ENCODE peak calls at places on chromosomes 6 and 20, in seven cellular contexts. One of them, this sample, is unnamed.

GRCh38 chr6:130033999-130034814 is 15.8 kb downstream of the L3MBTL3 start:
- DNase-seq in GM23338: no peak
- DNase-seq in neural progenitor cell: no peak
- DNase-seq in GM12878: no peak
- DNase-seq in HepG2: no peak
- DNase-seq in OCI-LY7: no peak
- DNase-seq in fibroblast of lung: peak
- DNase-seq in this sample: peak

GRCh38 chr6:11909696-11910132 is 102.4 kb upstream of the HIVEP1 start:
- DNase-seq in GM23338: no peak
- DNase-seq in neural progenitor cell: no peak
- DNase-seq in GM12878: no peak
- DNase-seq in HepG2: no peak
- DNase-seq in OCI-LY7: no peak
- DNase-seq in fibroblast of lung: peak
- DNase-seq in this sample: peak

GRCh38 chr20:37446286-37447032 is 74.6 kb upstream of the NNAT start:
- DNase-seq in GM23338: no peak
- DNase-seq in neural progenitor cell: no peak
- DNase-seq in GM12878: no peak
- DNase-seq in HepG2: no peak
- DNase-seq in OCI-LY7: no peak
- DNase-seq in fibroblast of lung: no peak
- DNase-seq in this sample: no peak

GRCh38 chr6:149136273-149136912 is 181.1 kb upstream of the TAB2 start:
- DNase-seq in GM23338: no peak
- DNase-seq in neural progenitor cell: no peak
- DNase-seq in GM12878: no peak
- DNase-seq in HepG2: no peak
- DNase-seq in OCI-LY7: no peak
- DNase-seq in fibroblast of lung: no peak
- DNase-seq in this sample: no peak

GRCh38 chr6:70980800-70981199 is 23.9 kb upstream of the B3GAT2 start:
- DNase-seq in GM23338: no peak
- DNase-seq in neural progenitor cell: no peak
- DNase-seq in GM12878: no peak
- DNase-seq in HepG2: no peak
- DNase-seq in OCI-LY7: no peak
- DNase-seq in fibroblast of lung: no peak
- DNase-seq in this sample: no peak

GRCh38 chr6:170166511-170167122 is 124.3 kb downstream of the DLL1 start:
- DNase-seq in GM23338: no peak
- DNase-seq in neural progenitor cell: no peak
- DNase-seq in GM12878: no peak
- DNase-seq in HepG2: no peak
- DNase-seq in OCI-LY7: no peak
- DNase-seq in fibroblast of lung: no peak
- DNase-seq in this sample: no peak

GRCh38 chr6:29762781-29763214 is 39.6 kb downstream of the HLA-F start:
- DNase-seq in GM23338: no peak
- DNase-seq in neural progenitor cell: no peak
- DNase-seq in GM12878: no peak
- DNase-seq in HepG2: no peak
- DNase-seq in OCI-LY7: no peak
- DNase-seq in fibroblast of lung: no peak
- DNase-seq in this sample: peak

GRCh38 chr6:110421749-110422443 is 6.5 kb upstream of the DDO start:
- DNase-seq in GM23338: no peak
- DNase-seq in neural progenitor cell: no peak
- DNase-seq in GM12878: no peak
- DNase-seq in HepG2: no peak
- DNase-seq in OCI-LY7: no peak
- DNase-seq in fibroblast of lung: no peak
- DNase-seq in this sample: no peak

GRCh38 chr20:53163486-53163885 is 191.3 kb downstream of the TSHZ2 start:
- DNase-seq in GM23338: no peak
- DNase-seq in neural progenitor cell: no peak
- DNase-seq in GM12878: no peak
- DNase-seq in HepG2: no peak
- DNase-seq in OCI-LY7: no peak
- DNase-seq in fibroblast of lung: peak
- DNase-seq in this sample: peak

GRCh38 chr6:35907750-35908149 is 13.1 kb downstream of the SRPK1 start:
- DNase-seq in GM23338: no peak
- DNase-seq in neural progenitor cell: no peak
- DNase-seq in GM12878: no peak
- DNase-seq in HepG2: no peak
- DNase-seq in OCI-LY7: no peak
- DNase-seq in fibroblast of lung: no peak
- DNase-seq in this sample: no peak

GRCh38 chr20:57659789-57660509 is 39.7 kb upstream of the ZBP1 start:
- DNase-seq in GM23338: no peak
- DNase-seq in neural progenitor cell: no peak
- DNase-seq in GM12878: no peak
- DNase-seq in HepG2: no peak
- DNase-seq in OCI-LY7: no peak
- DNase-seq in fibroblast of lung: no peak
- DNase-seq in this sample: no peak

GRCh38 chr20:10129749-10130148 is 88.9 kb upstream of the SNAP25 start:
- DNase-seq in GM23338: no peak
- DNase-seq in neural progenitor cell: no peak
- DNase-seq in GM12878: no peak
- DNase-seq in HepG2: no peak
- DNase-seq in OCI-LY7: no peak
- DNase-seq in fibroblast of lung: no peak
- DNase-seq in this sample: no peak

GRCh38 chr6:21804941-21805610 is 211.5 kb downstream of the SOX4 start:
- DNase-seq in GM23338: no peak
- DNase-seq in neural progenitor cell: no peak
- DNase-seq in GM12878: no peak
- DNase-seq in HepG2: no peak
- DNase-seq in OCI-LY7: no peak
- DNase-seq in fibroblast of lung: peak
- DNase-seq in this sample: no peak

GRCh38 chr20:34680586-34680985 is 3.7 kb upstream of the PIGU start:
- DNase-seq in GM23338: no peak
- DNase-seq in neural progenitor cell: no peak
- DNase-seq in GM12878: no peak
- DNase-seq in HepG2: no peak
- DNase-seq in OCI-LY7: peak
- DNase-seq in fibroblast of lung: no peak
- DNase-seq in this sample: no peak

GRCh38 chr6:21342496-21342895 is 251.1 kb upstream of the SOX4 start:
- DNase-seq in GM23338: no peak
- DNase-seq in neural progenitor cell: no peak
- DNase-seq in GM12878: no peak
- DNase-seq in HepG2: no peak
- DNase-seq in OCI-LY7: no peak
- DNase-seq in fibroblast of lung: no peak
- DNase-seq in this sample: no peak

GRCh38 chr20:5061209-5061608 is 58.5 kb downstream of the PCNA start:
- DNase-seq in GM23338: peak
- DNase-seq in neural progenitor cell: no peak
- DNase-seq in GM12878: no peak
- DNase-seq in HepG2: peak
- DNase-seq in OCI-LY7: no peak
- DNase-seq in fibroblast of lung: peak
- DNase-seq in this sample: peak

GRCh38 chr6:41892921-41893564 is 2.1 kb downstream of the USP49 start:
- DNase-seq in GM23338: no peak
- DNase-seq in neural progenitor cell: peak
- DNase-seq in GM12878: no peak
- DNase-seq in HepG2: no peak
- DNase-seq in OCI-LY7: no peak
- DNase-seq in fibroblast of lung: no peak
- DNase-seq in this sample: no peak

GRCh38 chr6:95545226-95545625 is 32.1 kb upstream of the MANEA start:
- DNase-seq in GM23338: no peak
- DNase-seq in neural progenitor cell: no peak
- DNase-seq in GM12878: no peak
- DNase-seq in HepG2: no peak
- DNase-seq in OCI-LY7: no peak
- DNase-seq in fibroblast of lung: no peak
- DNase-seq in this sample: no peak

GRCh38 chr6:113971786-113972185 is 838 bp upstream of the HDAC2 start:
- DNase-seq in GM23338: no peak
- DNase-seq in neural progenitor cell: no peak
- DNase-seq in GM12878: no peak
- DNase-seq in HepG2: no peak
- DNase-seq in OCI-LY7: peak
- DNase-seq in fibroblast of lung: no peak
- DNase-seq in this sample: peak

GRCh38 chr6:12296604-12297003 is 6.4 kb downstream of the EDN1 start:
- DNase-seq in GM23338: no peak
- DNase-seq in neural progenitor cell: no peak
- DNase-seq in GM12878: no peak
- DNase-seq in HepG2: no peak
- DNase-seq in OCI-LY7: no peak
- DNase-seq in fibroblast of lung: no peak
- DNase-seq in this sample: no peak

GRCh38 chr6:14129572-14129971 is 12.0 kb downstream of the CD83 start:
- DNase-seq in GM23338: peak
- DNase-seq in neural progenitor cell: peak
- DNase-seq in GM12878: no peak
- DNase-seq in HepG2: peak
- DNase-seq in OCI-LY7: peak
- DNase-seq in fibroblast of lung: peak
- DNase-seq in this sample: peak

GRCh38 chr20:35721219-35721618 is 20.8 kb downstream of the RBM39 start:
- DNase-seq in GM23338: no peak
- DNase-seq in neural progenitor cell: no peak
- DNase-seq in GM12878: no peak
- DNase-seq in HepG2: no peak
- DNase-seq in OCI-LY7: no peak
- DNase-seq in fibroblast of lung: no peak
- DNase-seq in this sample: no peak

GRCh38 chr20:41052742-41053419 is 24.3 kb downstream of the TOP1 start:
- DNase-seq in GM23338: peak
- DNase-seq in neural progenitor cell: peak
- DNase-seq in GM12878: no peak
- DNase-seq in HepG2: no peak
- DNase-seq in OCI-LY7: no peak
- DNase-seq in fibroblast of lung: peak
- DNase-seq in this sample: no peak

GRCh38 chr6:130233332-130233731 is 10.6 kb upstream of the SAMD3 start:
- DNase-seq in GM23338: peak
- DNase-seq in neural progenitor cell: peak
- DNase-seq in GM12878: no peak
- DNase-seq in HepG2: no peak
- DNase-seq in OCI-LY7: no peak
- DNase-seq in fibroblast of lung: peak
- DNase-seq in this sample: no peak

GRCh38 chr6:158663465-158664167 is 13.8 kb downstream of the SYTL3 start:
- DNase-seq in GM23338: peak
- DNase-seq in neural progenitor cell: no peak
- DNase-seq in GM12878: no peak
- DNase-seq in HepG2: no peak
- DNase-seq in OCI-LY7: no peak
- DNase-seq in fibroblast of lung: no peak
- DNase-seq in this sample: no peak
- H3K4me2 ChIP-seq in GM23338: peak
- H3K4me2 ChIP-seq in neural progenitor cell: peak
- H3K4me2 ChIP-seq in GM12878: no peak
- H3K4me2 ChIP-seq in HepG2: no peak
- H3K4me2 ChIP-seq in OCI-LY7: no peak
- H3K4me2 ChIP-seq in fibroblast of lung: peak
- H3K4me2 ChIP-seq in this sample: no peak

GRCh38 chr6:152726313-152726712 is 24.3 kb upstream of the VIP start:
- DNase-seq in GM23338: no peak
- DNase-seq in neural progenitor cell: no peak
- DNase-seq in GM12878: no peak
- DNase-seq in HepG2: no peak
- DNase-seq in OCI-LY7: no peak
- DNase-seq in fibroblast of lung: no peak
- DNase-seq in this sample: no peak

GRCh38 chr6:152721956-152722355 is 24.3 kb downstream of the MYCT1 start:
- DNase-seq in GM23338: no peak
- DNase-seq in neural progenitor cell: no peak
- DNase-seq in GM12878: no peak
- DNase-seq in HepG2: no peak
- DNase-seq in OCI-LY7: no peak
- DNase-seq in fibroblast of lung: no peak
- DNase-seq in this sample: no peak

GRCh38 chr6:152723398-152723797 is 25.7 kb downstream of the MYCT1 start:
- DNase-seq in GM23338: no peak
- DNase-seq in neural progenitor cell: no peak
- DNase-seq in GM12878: no peak
- DNase-seq in HepG2: no peak
- DNase-seq in OCI-LY7: no peak
- DNase-seq in fibroblast of lung: peak
- DNase-seq in this sample: peak

DNA sequence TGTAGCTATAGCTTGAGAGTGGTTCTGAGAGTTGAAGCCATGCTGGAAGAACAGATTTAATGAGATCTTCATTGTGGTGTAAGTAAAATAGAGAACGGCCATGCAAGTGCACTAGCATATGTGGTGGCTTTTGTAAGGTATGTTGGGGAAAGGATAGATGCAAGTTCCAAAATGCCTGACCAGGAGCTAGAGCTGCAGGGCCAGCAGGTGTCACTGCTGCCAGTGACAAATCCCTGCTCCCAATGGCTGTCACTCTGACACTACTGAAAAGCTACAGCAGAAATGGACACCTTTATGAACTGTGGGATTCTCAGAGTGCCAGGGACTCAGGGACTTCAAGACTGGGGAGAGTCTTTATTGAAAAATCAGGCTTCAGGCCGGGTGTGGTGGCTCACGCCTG is 23.1 kb upstream of the VIP start:
- DNase-seq in GM23338: peak
- DNase-seq in neural progenitor cell: peak
- DNase-seq in GM12878: no peak
- DNase-seq in HepG2: no peak
- DNase-seq in OCI-LY7: no peak
- DNase-seq in fibroblast of lung: no peak
- DNase-seq in this sample: no peak
- TF ChIP-seq CTCF in GM23338: peak
- TF ChIP-seq CTCF in neural progenitor cell: peak
- TF ChIP-seq CTCF in GM12878: no peak
- TF ChIP-seq CTCF in HepG2: peak
- TF ChIP-seq CTCF in OCI-LY7: no peak
- TF ChIP-seq CTCF in fibroblast of lung: no peak
- TF ChIP-seq CTCF in this sample: peak

GRCh38 chr20:20371133-20371532 is 3.2 kb downstream of the INSM1 start:
- DNase-seq in GM23338: peak
- DNase-seq in neural progenitor cell: peak
- DNase-seq in GM12878: no peak
- DNase-seq in HepG2: no peak
- DNase-seq in OCI-LY7: no peak
- DNase-seq in fibroblast of lung: no peak
- DNase-seq in this sample: no peak
- H3K4me3 ChIP-seq in GM23338: peak
- H3K4me3 ChIP-seq in neural progenitor cell: no peak
- H3K4me3 ChIP-seq in GM12878: no peak
- H3K4me3 ChIP-seq in HepG2: no peak
- H3K4me3 ChIP-seq in OCI-LY7: no peak
- H3K4me3 ChIP-seq in fibroblast of lung: no peak
- H3K4me3 ChIP-seq in this sample: no peak

DNA sequence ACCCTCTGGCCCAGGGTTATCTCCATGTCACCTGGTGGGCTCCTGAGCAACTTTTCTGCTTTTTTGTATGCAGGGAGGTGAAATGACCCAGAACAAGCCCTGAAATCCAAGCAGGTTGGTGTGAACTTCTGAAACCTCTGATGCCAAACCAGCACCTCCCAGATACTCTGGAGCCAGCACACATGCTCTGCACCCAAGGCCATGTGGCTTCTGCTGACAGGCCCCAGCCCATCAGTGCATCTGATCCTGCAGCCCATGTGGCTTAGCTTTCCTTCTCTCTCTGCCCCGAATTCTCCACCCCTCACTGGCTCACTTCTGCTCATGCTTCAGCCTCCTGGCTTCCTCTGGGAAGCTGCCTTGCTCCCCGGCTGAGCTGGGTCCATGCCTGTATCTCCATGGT is 59.3 kb upstream of the RPS6KA2 start:
- DNase-seq in GM23338: no peak
- DNase-seq in neural progenitor cell: no peak
- DNase-seq in GM12878: no peak
- DNase-seq in HepG2: no peak
- DNase-seq in OCI-LY7: no peak
- DNase-seq in fibroblast of lung: no peak
- DNase-seq in this sample: no peak
- H3K4me2 ChIP-seq in GM23338: no peak
- H3K4me2 ChIP-seq in neural progenitor cell: no peak
- H3K4me2 ChIP-seq in GM12878: no peak
- H3K4me2 ChIP-seq in HepG2: no peak
- H3K4me2 ChIP-seq in OCI-LY7: no peak
- H3K4me2 ChIP-seq in fibroblast of lung: no peak
- H3K4me2 ChIP-seq in this sample: no peak

This sample was measured in mammary epithelial cell.